ENCODE peak calls at places on chromosomes 12 and 14, in ten cellular contexts. G is Panc1; O is NCI-H2107; L is GM04504; A is T-helper 1 cell; X is stimulated activated CD4-positive, alpha-beta T cell treated with anti-CD3 and anti-CD28 coated beads, Interleukin-1b, Interleukin-23, amount 100 ng/mL, for 4 hours; R is testis; H is heart left ventricle; U is AG08396; C is GM20000. P is an unnamed sample.

GRCh38 chr12:57627504-57628279 is 5.3 kb downstream of the B4GALNT1 start:
- DNase-seq in U (no peak), C (no peak), A (peak), L (no peak), O (no peak), H (peak), X (no peak), R (peak), G (no peak), P (no peak)

GRCh38 chr14:70697681-70698080 is 56.0 kb downstream of the TTC9 start:
- DNase-seq in L (no peak), R (no peak), O (no peak), C (no peak), H (no peak), G (no peak), U (no peak), X (no peak), A (no peak), P (no peak)

GRCh38 chr12:93080994-93081809 is 152.1 kb upstream of the EEA1 start:
- DNase-seq in L (no peak), G (no peak), O (no peak), R (no peak), U (no peak), X (no peak), A (no peak), H (no peak), C (no peak), P (no peak)

GRCh38 chr12:77845831-77846230 is 15.1 kb downstream of the NAV3 start:
- DNase-seq in O (no peak), A (no peak), C (no peak), G (no peak), U (peak), X (no peak), R (no peak), H (no peak), L (no peak), P (no peak)

GRCh38 chr12:42902001-42902400 is 312.5 kb upstream of the PRICKLE1 start:
- DNase-seq in U (no peak), X (no peak), G (no peak), L (no peak), O (no peak), C (no peak), H (no peak), R (no peak), A (no peak), P (no peak)

GRCh38 chr12:23132357-23132756 is 507.4 kb downstream of the ETNK1 start:
- DNase-seq in L (no peak), U (no peak), C (no peak), H (no peak), A (no peak), R (no peak), G (no peak), O (no peak), X (no peak), P (no peak)

GRCh38 chr12:128091101-128091795 is 175.7 kb upstream of the TMEM132C start:
- DNase-seq in R (no peak), L (no peak), X (no peak), C (no peak), U (no peak), H (no peak), A (no peak), O (no peak), G (no peak), P (no peak)

GRCh38 chr14:99382071-99382640 is 98.5 kb downstream of the SETD3 start:
- DNase-seq in U (no peak), R (no peak), X (no peak), A (no peak), L (no peak), O (no peak), G (no peak), C (no peak), H (no peak), P (no peak)

GRCh38 chr12:88552672-88553079 is 27.6 kb downstream of the KITLG start:
- DNase-seq in R (no peak), U (no peak), G (peak), L (peak), H (no peak), C (no peak), X (no peak), O (no peak), A (no peak), P (no peak)

GRCh38 chr12:9872116-9872515 is 3.0 kb upstream of the CLEC2B start:
- DNase-seq in G (no peak), R (no peak), X (no peak), O (no peak), A (no peak), C (peak), H (no peak), L (no peak), U (no peak), P (no peak)

GRCh38 chr12:3168775-3169221 is 91.6 kb downstream of the TSPAN9 start:
- DNase-seq in O (no peak), X (peak), R (no peak), U (peak), L (peak), A (no peak), G (peak), H (no peak), C (no peak), P (no peak)

P was measured in germinal center.